ENCODE peak calls at places on chromosome 3, in seven cellular contexts. V is CD8-positive, alpha-beta memory T cell; I is Panc1; P is breast epithelium; Q is PC-3; N is ascending aorta; K is ovary. M is an unnamed sample. For H3K9me3, the result is how much of the 10 kb centered on the place peaks cover.

GRCh38 chr3:186473166-186473565 is 71.0 kb downstream of the CRYGS start:
- DNase-seq in V (no peak), N (no peak), I (no peak), K (no peak), Q (no peak), P (no peak), M (no peak)

GRCh38 chr3:55804170-55805095 is 317.3 kb upstream of the WNT5A start:
- DNase-seq in N (no peak), K (no peak), P (no peak), V (no peak), Q (no peak), I (no peak), M (no peak)

GRCh38 chr3:48026951-48027908 is 11.0 kb upstream of the MAP4 start:
- DNase-seq in N (no peak), I (no peak), Q (no peak), V (no peak), P (no peak), K (no peak), M (no peak)

GRCh38 chr3:31364711-31365110 is 168.0 kb upstream of the STT3B start:
- DNase-seq in K (no peak), N (no peak), V (no peak), Q (peak), I (no peak), P (no peak), M (no peak)

GRCh38 chr3:26091096-26091495 is 301.2 kb downstream of the OXSM start:
- DNase-seq in Q (no peak), P (no peak), N (no peak), K (no peak), I (no peak), V (no peak), M (no peak)

GRCh38 chr3:7421065-7421464 is 560.1 kb downstream of the GRM7 start:
- DNase-seq in P (no peak), K (no peak), V (no peak), N (no peak), I (no peak), Q (no peak), M (no peak)

GRCh38 chr3:147409143-147410121 is at the start of gene ZIC1:
- DNase-seq in V (no peak), I (no peak), K (no peak), Q (no peak), N (no peak), P (no peak), M (no peak)

GRCh38 chr3:25259871-25260270 is 168.2 kb upstream of the RARB start:
- DNase-seq in I (no peak), V (no peak), Q (no peak), K (no peak), N (no peak), P (no peak), M (no peak)

GRCh38 chr3:66140763-66141372 is 79.9 kb upstream of the SLC25A26 start:
- DNase-seq in N (no peak), K (no peak), I (no peak), V (no peak), P (no peak), Q (peak), M (no peak)

GRCh38 chr3:119181765-119182164 is 8.4 kb downstream of the UPK1B start:
- DNase-seq in P (no peak), I (no peak), N (no peak), Q (peak), V (no peak), K (no peak), M (no peak)

GRCh38 chr3:32968367-32969087 is 17.1 kb downstream of the CCR4 start:
- DNase-seq in P (no peak), I (no peak), Q (no peak), K (no peak), V (no peak), N (no peak), M (no peak)

GRCh38 chr3:29072626-29073025 is 208.2 kb upstream of the RBMS3 start:
- DNase-seq in Q (no peak), P (no peak), I (no peak), V (no peak), K (no peak), N (no peak), M (no peak)

GRCh38 chr3:107543666-107544065 is 20.9 kb downstream of the BBX start:
- DNase-seq in K (no peak), Q (peak), I (no peak), P (no peak), N (no peak), V (no peak), M (no peak)

GRCh38 chr3:187742351-187743171 is 2.7 kb downstream of the BCL6 start:
- DNase-seq in V (no peak), P (peak), I (no peak), N (no peak), Q (peak), K (peak), M (peak)

GRCh38 chr3:73508330-73508954 is 116.3 kb downstream of the PDZRN3 start:
- DNase-seq in I (peak), V (no peak), Q (peak), P (no peak), K (peak), N (no peak), M (no peak)

GRCh38 chr3:65752636-65753035 is 286.1 kb downstream of the MAGI1 start:
- DNase-seq in K (no peak), I (no peak), P (no peak), Q (no peak), N (no peak), V (no peak), M (no peak)

GRCh38 chr3:71061037-71061436 is 522.5 kb downstream of the FOXP1 start:
- DNase-seq in P (no peak), N (no peak), I (no peak), K (no peak), Q (peak), V (no peak), M (no peak)

GRCh38 chr3:114582929-114583328 is 289.1 kb downstream of the TIGIT start:
- DNase-seq in K (no peak), N (no peak), V (no peak), Q (no peak), P (no peak), I (no peak), M (no peak)

GRCh38 chr3:59563966-59564365 is 514.1 kb upstream of the CFAP20DC start:
- DNase-seq in P (no peak), K (no peak), V (no peak), N (no peak), I (no peak), Q (no peak), M (no peak)

GRCh38 chr3:135929670-135930069 is 35.9 kb upstream of the PPP2R3A start:
- DNase-seq in V (no peak), N (no peak), I (no peak), K (peak), P (peak), Q (peak), M (peak)

GRCh38 chr3:16177962-16178627 is 3.6 kb downstream of the GALNT15 start:
- DNase-seq in I (peak), N (peak), K (peak), V (peak), Q (peak), P (peak), M (peak)

GRCh38 chr3:175898194-175898593 is 1039.1 kb downstream of the NAALADL2 start:
- DNase-seq in P (no peak), I (no peak), N (no peak), K (no peak), Q (no peak), V (no peak), M (no peak)

GRCh38 chr3:113557374-113557773 is 25.0 kb downstream of the SIDT1 start:
- DNase-seq in P (no peak), I (no peak), Q (peak), K (no peak), N (no peak), V (no peak), M (no peak)

GRCh38 chr3:53680026-53680425 is 166.2 kb downstream of the CHDH start:
- DNase-seq in N (no peak), V (no peak), K (peak), Q (no peak), P (no peak), I (no peak), M (no peak)

GRCh38 chr3:149243540-149243939 is 21.9 kb upstream of the CP start:
- DNase-seq in P (no peak), V (no peak), K (no peak), I (no peak), Q (no peak), N (no peak), M (no peak)

GRCh38 chr3:11803977-11804903 is 42.4 kb downstream of the TAMM41 start:
- DNase-seq in V (no peak), Q (peak), P (peak), N (no peak), K (peak), I (peak), M (no peak)

GRCh38 chr3:31420311-31420710 is 112.4 kb upstream of the STT3B start:
- DNase-seq in K (no peak), I (no peak), Q (no peak), P (no peak), N (no peak), V (no peak), M (no peak)

GRCh38 chr3:161415506-161416231 is 44.4 kb upstream of the SPTSSB start:
- DNase-seq in Q (peak), V (no peak), N (no peak), I (no peak), P (peak), K (no peak), M (peak)

GRCh38 chr3:63791974-63792373 is 27.1 kb upstream of the C3orf49 start:
- DNase-seq in Q (peak), V (no peak), P (no peak), K (no peak), N (no peak), I (no peak), M (no peak)

GRCh38 chr3:120284702-120285507 is at the start of gene GPR156:
- DNase-seq in I (no peak), Q (peak), P (no peak), N (no peak), V (no peak), K (no peak), M (no peak)

GRCh38 chr3:64318670-64319271 is 93.5 kb upstream of the PRICKLE2 start:
- DNase-seq in P (no peak), N (no peak), V (no peak), K (no peak), Q (no peak), I (no peak), M (no peak)

GRCh38 chr3:9986230-9986725 is 363 bp downstream of the EMC3 start:
- DNase-seq in Q (no peak), I (no peak), V (no peak), N (no peak), P (no peak), K (no peak), M (no peak)

DNA sequence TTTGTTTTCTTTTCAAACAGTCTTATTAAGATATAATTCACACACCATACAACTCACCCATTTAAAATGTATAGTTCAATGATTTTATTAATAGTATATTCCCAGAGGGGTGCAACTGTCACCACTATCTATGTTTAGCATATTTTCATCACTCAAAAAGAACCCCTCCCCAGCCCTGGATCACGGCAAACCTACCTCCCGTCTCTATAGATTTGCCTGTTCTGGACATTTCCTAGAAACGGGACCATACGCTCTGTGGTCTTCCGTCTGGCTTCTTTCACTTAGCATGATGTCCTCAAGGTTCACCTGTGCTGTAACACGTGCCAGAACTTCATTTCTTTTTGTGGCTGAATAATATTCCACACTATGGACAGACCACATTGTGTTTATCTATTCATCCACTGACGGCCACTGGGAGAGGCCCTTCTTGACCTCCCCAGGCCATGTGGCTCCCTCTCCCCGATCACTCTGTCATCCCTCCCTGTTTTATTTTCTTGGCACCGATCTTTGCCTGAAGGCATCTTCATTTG is 56.4 kb downstream of the IQSEC1 start:
- DNase-seq in Q (no peak), N (no peak), V (no peak), I (no peak), P (no peak), K (no peak), M (no peak)
- H3K4me3 ChIP-seq in Q (no peak), N (no peak), V (peak), I (no peak), P (no peak), K (no peak), M (no peak)

GRCh38 chr3:138649134-138649533 is 40.6 kb downstream of the FAIM start:
- DNase-seq in V (no peak), Q (no peak), I (no peak), N (no peak), P (no peak), K (no peak), M (no peak)

GRCh38 chr3:138657508-138657907 is 48.9 kb downstream of the FAIM start:
- DNase-seq in P (no peak), V (no peak), K (no peak), N (no peak), Q (no peak), I (no peak), M (no peak)

GRCh38 chr3:138653567-138653966 is 45.0 kb downstream of the FAIM start:
- DNase-seq in K (peak), V (no peak), Q (no peak), N (no peak), P (no peak), I (no peak), M (no peak)
- H3K9me3 ChIP-seq in K (under half), V (under half), Q (under half), N (under half), P (under half), I (under half), M (under half)

DNA sequence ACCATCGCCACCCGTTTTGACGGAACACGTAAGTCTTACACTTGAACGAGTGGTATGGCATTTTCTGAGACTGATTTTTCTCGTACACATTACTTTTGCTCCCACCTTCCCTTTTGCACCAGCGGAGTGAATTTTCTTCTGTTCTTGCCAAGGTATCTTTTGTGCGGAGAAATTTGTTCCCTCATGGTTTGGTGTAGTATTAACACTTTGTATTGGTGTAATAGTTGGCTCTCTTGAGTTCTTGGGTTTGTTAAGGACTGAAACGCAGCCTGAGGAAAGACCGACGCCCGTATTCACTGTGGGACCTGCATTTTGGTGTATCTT is 420 bp downstream of the KCNH8 start:
- DNase-seq in P (no peak), K (no peak), Q (no peak), V (no peak), N (no peak), I (no peak), M (no peak)
- H3K4me3 ChIP-seq in P (peak), K (peak), Q (no peak), V (no peak), N (peak), I (peak), M (no peak)

GRCh38 chr3:13896473-13897154 is 16.7 kb upstream of the WNT7A start:
- DNase-seq in V (no peak), P (peak), K (peak), N (no peak), Q (peak), I (no peak), M (peak)

GRCh38 chr3:13902648-13903238 is 22.9 kb upstream of the WNT7A start:
- DNase-seq in N (no peak), I (no peak), Q (no peak), K (no peak), V (no peak), P (no peak), M (no peak)

DNA sequence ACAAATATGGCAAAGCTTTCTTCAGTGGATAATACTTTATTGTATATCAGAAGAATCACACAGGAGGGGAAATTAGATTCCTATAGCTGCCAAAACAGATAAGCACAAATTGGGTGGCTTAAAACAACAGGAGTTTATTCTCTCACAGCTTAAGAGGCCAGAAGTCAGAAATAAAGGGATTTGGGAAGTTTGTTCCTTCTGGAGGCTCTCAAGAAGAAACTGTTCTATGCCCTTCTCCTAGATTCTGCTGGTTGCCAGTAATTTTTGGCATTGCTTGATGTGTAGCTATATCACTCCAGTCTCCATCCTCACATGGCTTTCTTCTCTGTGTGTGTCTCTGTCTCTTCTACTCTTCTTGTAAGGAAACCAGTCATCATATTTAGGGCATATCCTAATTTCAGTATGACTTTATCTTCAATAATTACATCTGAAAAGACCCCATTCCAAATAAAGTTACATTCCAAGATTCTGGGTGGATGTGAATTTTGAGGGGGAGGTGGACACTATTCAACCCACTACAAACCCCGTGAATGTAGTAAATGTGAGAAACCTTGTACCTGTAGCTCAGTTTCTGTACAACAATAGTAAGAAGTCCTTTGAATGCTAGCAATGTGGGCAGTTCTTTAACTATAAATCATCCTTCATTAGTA is 22.2 kb upstream of the WNT7A start:
- DNase-seq in P (no peak), N (no peak), Q (no peak), K (no peak), I (no peak), V (no peak), M (no peak)
- H3K9me3 ChIP-seq in P (half or more), N (under half), Q (half or more), K (under half), I (under half), V (under half), M (half or more)

GRCh38 chr3:126746395-126747177 is 42.5 kb downstream of the CHCHD6 start:
- DNase-seq in Q (peak), K (peak), I (no peak), P (no peak), N (no peak), V (no peak), M (peak)
- H3K4me3 ChIP-seq in Q (no peak), K (no peak), I (no peak), P (no peak), N (no peak), V (no peak), M (peak)

DNA sequence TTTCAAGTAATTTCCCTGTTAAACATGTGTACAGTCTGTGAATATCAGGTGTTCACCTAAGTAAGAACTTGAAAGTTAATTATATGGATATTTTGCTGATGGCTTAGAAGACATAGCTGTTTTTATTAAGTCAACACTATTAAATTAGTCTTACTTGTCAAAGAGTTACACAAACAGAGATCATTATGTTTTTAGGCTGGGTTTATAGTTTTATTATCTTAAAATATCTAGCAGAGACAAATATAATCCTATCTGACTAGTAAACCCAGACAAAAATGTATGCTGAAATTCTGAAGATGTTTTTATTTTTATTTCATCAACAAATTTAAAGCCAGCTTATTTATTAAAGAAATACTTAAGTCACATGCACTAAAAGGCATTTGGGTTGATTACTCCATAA is 51.2 kb upstream of the CCK start:
- DNase-seq in V (no peak), Q (no peak), K (no peak), P (no peak), I (no peak), N (no peak), M (no peak)
- H3K9me3 ChIP-seq in V (under half), Q (under half), K (under half), P (under half), I (under half), N (under half), M (under half)

GRCh38 chr3:157088133-157088488 is 71.8 kb downstream of the CCNL1 start:
- DNase-seq in I (no peak), P (no peak), K (peak), Q (peak), V (no peak), N (no peak), M (no peak)

GRCh38 chr3:157086053-157086761 is 73.7 kb downstream of the CCNL1 start:
- DNase-seq in V (no peak), Q (no peak), I (no peak), N (peak), P (peak), K (no peak), M (peak)

GRCh38 chr3:157088506-157089454 is 71.2 kb downstream of the CCNL1 start:
- DNase-seq in N (peak), I (peak), V (peak), P (peak), Q (peak), K (peak), M (peak)

GRCh38 chr3:157086775-157087174 is 73.2 kb downstream of the CCNL1 start:
- DNase-seq in P (no peak), Q (no peak), K (no peak), N (no peak), V (no peak), I (no peak), M (no peak)

GRCh38 chr3:157087398-157088132 is 72.4 kb downstream of the CCNL1 start:
- DNase-seq in N (no peak), Q (peak), K (no peak), V (no peak), P (no peak), I (no peak), M (no peak)
- H3K4me3 ChIP-seq in N (peak), Q (peak), K (peak), V (no peak), P (peak), I (peak), M (peak)

GRCh38 chr3:46763178-46763577 is 45.5 kb upstream of the PRSS50 start:
- DNase-seq in V (no peak), I (no peak), N (no peak), Q (no peak), K (no peak), P (no peak), M (no peak)

GRCh38 chr3:46764206-46764605 is 46.5 kb upstream of the PRSS50 start:
- DNase-seq in N (no peak), Q (no peak), V (no peak), I (no peak), K (no peak), P (no peak), M (no peak)

GRCh38 chr3:46768061-46768460 is 50.4 kb upstream of the PRSS50 start:
- DNase-seq in I (no peak), V (no peak), Q (no peak), N (no peak), P (no peak), K (no peak), M (no peak)
- H3K9me3 ChIP-seq in I (under half), V (under half), Q (under half), N (under half), P (half or more), K (under half), M (half or more)

DNA sequence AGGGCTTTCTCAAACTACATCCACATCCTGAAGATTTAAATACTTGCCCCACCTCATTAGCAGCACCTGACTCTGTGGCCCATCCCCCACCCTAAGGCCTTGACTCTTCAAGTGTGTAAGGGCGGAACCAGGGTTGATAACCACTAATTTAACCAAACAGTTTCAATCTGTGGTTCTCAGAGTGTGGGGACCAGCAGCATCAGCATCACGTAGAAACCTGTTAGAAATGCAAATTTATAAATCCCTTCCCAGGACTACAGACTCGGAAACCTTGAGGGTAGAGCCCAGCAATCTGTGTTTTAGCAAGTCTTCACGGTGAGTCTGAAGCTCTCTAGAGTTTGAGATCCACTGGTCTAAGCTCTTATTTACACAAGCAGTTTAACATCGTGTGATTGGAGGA is 12.4 kb downstream of the GNB4 start:
- DNase-seq in Q (no peak), N (no peak), V (no peak), I (no peak), P (no peak), K (no peak), M (no peak)
- H3K4me3 ChIP-seq in Q (no peak), N (no peak), V (no peak), I (no peak), P (no peak), K (no peak), M (no peak)